ENCODE peak calls at places on chromosomes 4 and X, in four cellular contexts. One of them, this sample, is unnamed.

GRCh38 chrX:136220535-136220934 is 30.7 kb downstream of the MAP7D3 start:
- DNase-seq in stimulated activated naive CD8-positive, alpha-beta T cell treated with anti-CD3 and anti-CD28 coated beads, Interleukin-15, amount 100 ng/mL, for 72 hours: no peak
- DNase-seq in NCI-H748 treated with DMSO at 0.1 percent for 48 hours: no peak
- DNase-seq in RWPE1: peak; percentile 3
- DNase-seq in this sample: no peak

GRCh38 chr4:76726141-76726540 is 171.8 kb downstream of the SOWAHB start:
- DNase-seq in RWPE1: no peak
- DNase-seq in NCI-H748 treated with DMSO at 0.1 percent for 48 hours: no peak
- DNase-seq in stimulated activated naive CD8-positive, alpha-beta T cell treated with anti-CD3 and anti-CD28 coated beads, Interleukin-15, amount 100 ng/mL, for 72 hours: no peak
- DNase-seq in this sample: no peak

GRCh38 chr4:98262431-98262830 is 1.2 kb downstream of the RAP1GDS1 start:
- DNase-seq in NCI-H748 treated with DMSO at 0.1 percent for 48 hours: no peak
- DNase-seq in RWPE1: no peak
- DNase-seq in stimulated activated naive CD8-positive, alpha-beta T cell treated with anti-CD3 and anti-CD28 coated beads, Interleukin-15, amount 100 ng/mL, for 72 hours: no peak
- DNase-seq in this sample: no peak

GRCh38 chr4:40321671-40322131 is 13.4 kb upstream of the CHRNA9 start:
- DNase-seq in stimulated activated naive CD8-positive, alpha-beta T cell treated with anti-CD3 and anti-CD28 coated beads, Interleukin-15, amount 100 ng/mL, for 72 hours: no peak
- DNase-seq in NCI-H748 treated with DMSO at 0.1 percent for 48 hours: peak; percentile 71
- DNase-seq in RWPE1: no peak
- DNase-seq in this sample: no peak

GRCh38 chr4:38069271-38069760 is 109.1 kb downstream of the PTTG2 start:
- DNase-seq in NCI-H748 treated with DMSO at 0.1 percent for 48 hours: peak; percentile 11
- DNase-seq in stimulated activated naive CD8-positive, alpha-beta T cell treated with anti-CD3 and anti-CD28 coated beads, Interleukin-15, amount 100 ng/mL, for 72 hours: no peak
- DNase-seq in RWPE1: peak; percentile 64
- DNase-seq in this sample: peak; percentile 11

GRCh38 chrX:103151799-103152198 is 58.9 kb upstream of the NXF3 start:
- DNase-seq in stimulated activated naive CD8-positive, alpha-beta T cell treated with anti-CD3 and anti-CD28 coated beads, Interleukin-15, amount 100 ng/mL, for 72 hours: no peak
- DNase-seq in RWPE1: no peak
- DNase-seq in NCI-H748 treated with DMSO at 0.1 percent for 48 hours: no peak
- DNase-seq in this sample: no peak

GRCh38 chr4:73576366-73576765 is 43.9 kb downstream of the RASSF6 start:
- DNase-seq in RWPE1: no peak
- DNase-seq in stimulated activated naive CD8-positive, alpha-beta T cell treated with anti-CD3 and anti-CD28 coated beads, Interleukin-15, amount 100 ng/mL, for 72 hours: no peak
- DNase-seq in NCI-H748 treated with DMSO at 0.1 percent for 48 hours: no peak
- DNase-seq in this sample: no peak

GRCh38 chr4:122787940-122788339 is 38.7 kb upstream of the FGF2 start:
- DNase-seq in stimulated activated naive CD8-positive, alpha-beta T cell treated with anti-CD3 and anti-CD28 coated beads, Interleukin-15, amount 100 ng/mL, for 72 hours: no peak
- DNase-seq in NCI-H748 treated with DMSO at 0.1 percent for 48 hours: no peak
- DNase-seq in RWPE1: no peak
- DNase-seq in this sample: no peak

GRCh38 chrX:8913665-8914409 is 112.7 kb upstream of the FAM9A start:
- DNase-seq in RWPE1: no peak
- DNase-seq in stimulated activated naive CD8-positive, alpha-beta T cell treated with anti-CD3 and anti-CD28 coated beads, Interleukin-15, amount 100 ng/mL, for 72 hours: no peak
- DNase-seq in NCI-H748 treated with DMSO at 0.1 percent for 48 hours: no peak
- DNase-seq in this sample: no peak

GRCh38 chrX:120457766-120458180 is 11.3 kb downstream of the LAMP2 start:
- DNase-seq in NCI-H748 treated with DMSO at 0.1 percent for 48 hours: no peak
- DNase-seq in stimulated activated naive CD8-positive, alpha-beta T cell treated with anti-CD3 and anti-CD28 coated beads, Interleukin-15, amount 100 ng/mL, for 72 hours: no peak
- DNase-seq in RWPE1: peak; percentile 67
- DNase-seq in this sample: no peak

GRCh38 chr4:46370531-46370930 is 19.4 kb downstream of the GABRA2 start:
- DNase-seq in RWPE1: no peak
- DNase-seq in stimulated activated naive CD8-positive, alpha-beta T cell treated with anti-CD3 and anti-CD28 coated beads, Interleukin-15, amount 100 ng/mL, for 72 hours: no peak
- DNase-seq in NCI-H748 treated with DMSO at 0.1 percent for 48 hours: no peak
- DNase-seq in this sample: no peak

GRCh38 chr4:8732681-8733243 is 138.9 kb downstream of the HMX1 start:
- DNase-seq in NCI-H748 treated with DMSO at 0.1 percent for 48 hours: no peak
- DNase-seq in stimulated activated naive CD8-positive, alpha-beta T cell treated with anti-CD3 and anti-CD28 coated beads, Interleukin-15, amount 100 ng/mL, for 72 hours: no peak
- DNase-seq in RWPE1: no peak
- DNase-seq in this sample: no peak